ENCODE peak calls at places on chromosomes 12 and 14, in eight cellular contexts. H is neural crest cell; S is stimulated activated CD4-positive, alpha-beta T cell treated with anti-CD3 and anti-CD28 coated beads, Interleukin-1b, Interleukin-23, amount 100 ng/mL, for 24 hours; O is SK-N-DZ; P is fibroblast of pulmonary artery; B is cardiac muscle cell; W is psoas muscle; I is kidney tubule cell. J is an unnamed sample.

GRCh38 chr14:28494196-28494595 is 272.4 kb upstream of the FOXG1 start:
- DNase-seq in H (no peak), S (no peak), O (no peak), P (no peak), B (no peak), W (no peak), I (no peak), J (no peak)

GRCh38 chr12:63151898-63152700 is 1.1 kb upstream of the AVPR1A start:
- DNase-seq in H (peak), S (no peak), O (peak), P (peak), B (peak), W (no peak), I (peak), J (peak)

GRCh38 chr12:65891987-65892481 is 67.8 kb downstream of the HMGA2 start:
- DNase-seq in H (no peak), S (no peak), O (no peak), P (peak), B (peak), W (peak), I (peak), J (peak)

GRCh38 chr12:109875572-109876131 is 4.7 kb downstream of the GLTP start:
- DNase-seq in H (no peak), S (no peak), O (peak), P (no peak), B (no peak), W (no peak), I (peak), J (no peak)

GRCh38 chr14:100434911-100435455 is 111.8 kb downstream of the SLC25A47 start:
- DNase-seq in H (no peak), S (no peak), O (no peak), P (no peak), B (no peak), W (no peak), I (peak), J (no peak)

GRCh38 chr14:66468778-66469367 is 17.3 kb upstream of the CCDC196 start:
- DNase-seq in H (no peak), S (no peak), O (no peak), P (no peak), B (no peak), W (no peak), I (no peak), J (no peak)

GRCh38 chr12:57106021-57106708 is 5.0 kb downstream of the STAT6 start:
- DNase-seq in H (no peak), S (no peak), O (no peak), P (no peak), B (no peak), W (no peak), I (no peak), J (no peak)

GRCh38 chr12:117155278-117156060 is 34.8 kb downstream of the FBXO21 start:
- DNase-seq in H (peak), S (peak), O (peak), P (peak), B (peak), W (peak), I (peak), J (peak)

GRCh38 chr14:33589334-33589733 is 361.5 kb downstream of the EGLN3 start:
- DNase-seq in H (no peak), S (no peak), O (no peak), P (peak), B (peak), W (no peak), I (peak), J (no peak)

GRCh38 chr14:104284107-104284592 is 145.8 kb downstream of the KIF26A start:
- DNase-seq in H (no peak), S (no peak), O (no peak), P (no peak), B (no peak), W (peak), I (no peak), J (no peak)

GRCh38 chr12:5694759-5695409 is 250.2 kb downstream of the ANO2 start:
- DNase-seq in H (no peak), S (no peak), O (no peak), P (no peak), B (no peak), W (no peak), I (no peak), J (no peak)

GRCh38 chr12:50195832-50196231 is 28.7 kb upstream of the CERS5 start:
- DNase-seq in H (no peak), S (no peak), O (no peak), P (no peak), B (no peak), W (no peak), I (no peak), J (no peak)

GRCh38 chr14:49310298-49310697 is 275.9 kb downstream of the RPS29 start:
- DNase-seq in H (no peak), S (no peak), O (no peak), P (no peak), B (no peak), W (no peak), I (no peak), J (no peak)

GRCh38 chr14:104299993-104300761 is 161.8 kb downstream of the KIF26A start:
- DNase-seq in H (no peak), S (no peak), O (peak), P (no peak), B (no peak), W (no peak), I (no peak), J (peak)

J was measured in retina.